ENCODE peak calls at places on chromosome 10, in four cellular contexts. H is pancreas, U is foreskin keratinocyte, Z is IMR-90. A is an unnamed sample. For H3K4me1, the result is how much of the 10 kb centered on the place peaks cover.

GRCh38 chr10:79112898-79113431 is 44.2 kb downstream of the ZMIZ1 start:
- DNase-seq in H (no peak), U (peak), Z (peak), A (no peak)

GRCh38 chr10:92574545-92575377 is 868 bp upstream of the IDE start:
- DNase-seq in H (no peak), U (peak), Z (peak), A (no peak)

GRCh38 chr10:124990671-124991625 is 49.0 kb downstream of the ZRANB1 start:
- DNase-seq in H (no peak), U (no peak), Z (no peak), A (no peak)

GRCh38 chr10:97538401-97538800 is 34.2 kb upstream of the ANKRD2 start:
- DNase-seq in H (no peak), U (no peak), Z (peak), A (no peak)

GRCh38 chr10:72297281-72297967 is 23.7 kb downstream of the DDIT4 start:
- DNase-seq in H (no peak), U (peak), Z (peak), A (peak)

GRCh38 chr10:72303424-72304128 is 29.9 kb downstream of the DDIT4 start:
- DNase-seq in H (no peak), U (no peak), Z (no peak), A (no peak)

GRCh38 chr10:120553911-120554310 is 96.9 kb downstream of the PLPP4 start:
- DNase-seq in H (no peak), U (no peak), Z (no peak), A (no peak)

GRCh38 chr10:3698312-3698711 is 86.7 kb downstream of the KLF6 start:
- DNase-seq in H (no peak), U (no peak), Z (no peak), A (no peak)

GRCh38 chr10:73388228-73388627 is 25.6 kb downstream of the ANXA7 start:
- DNase-seq in H (no peak), U (no peak), Z (no peak), A (no peak)

GRCh38 chr10:98248018-98248417 is 20.0 kb downstream of the LOXL4 start:
- DNase-seq in H (no peak), U (no peak), Z (no peak), A (no peak)

GRCh38 chr10:1380075-1380793 is 324.0 kb downstream of the WDR37 start:
- DNase-seq in H (no peak), U (no peak), Z (no peak), A (peak)

GRCh38 chr10:28800144-28800543 is 122.8 kb downstream of the BAMBI start:
- DNase-seq in H (no peak), U (no peak), Z (peak), A (no peak)

GRCh38 chr10:6337382-6337781 is 134.7 kb downstream of the PFKFB3 start:
- DNase-seq in H (no peak), U (no peak), Z (no peak), A (no peak)

GRCh38 chr10:17737021-17737965 is 14.7 kb upstream of the TMEM236 start:
- DNase-seq in H (no peak), U (peak), Z (peak), A (no peak)

GRCh38 chr10:77291596-77292505 is 345.8 kb downstream of the KCNMA1 start:
- DNase-seq in H (no peak), U (peak), Z (peak), A (no peak)

GRCh38 chr10:108789911-108790310 is 1133.4 kb downstream of the XPNPEP1 start:
- DNase-seq in H (no peak), U (peak), Z (peak), A (no peak)

GRCh38 chr10:93819520-93819919 is 61.8 kb downstream of the LGI1 start:
- DNase-seq in H (no peak), U (no peak), Z (no peak), A (no peak)

GRCh38 chr10:107687702-107688101 is 523.2 kb upstream of the SORCS1 start:
- DNase-seq in H (no peak), U (peak), Z (no peak), A (no peak)

GRCh38 chr10:104197364-104197763 is 34.8 kb downstream of the CFAP43 start:
- DNase-seq in H (no peak), U (peak), Z (no peak), A (no peak)

GRCh38 chr10:80945267-80945880 is 407.7 kb downstream of the SH2D4B start:
- DNase-seq in H (no peak), U (peak), Z (no peak), A (no peak)

GRCh38 chr10:6625428-6625827 is 45.4 kb upstream of the PRKCQ start:
- DNase-seq in H (no peak), U (no peak), Z (no peak), A (no peak)

GRCh38 chr10:103192089-103192450 is 1.0 kb downstream of the NT5C2 start:
- DNase-seq in H (no peak), U (no peak), Z (no peak), A (no peak)

GRCh38 chr10:91575044-91575610 is 57.7 kb downstream of the PPP1R3C start:
- DNase-seq in H (no peak), U (no peak), Z (no peak), A (no peak)

GRCh38 chr10:103139803-103140202 is 53.3 kb downstream of the NT5C2 start:
- DNase-seq in H (no peak), U (no peak), Z (no peak), A (no peak)

GRCh38 chr10:110459600-110459999 is 38.1 kb upstream of the DUSP5 start:
- DNase-seq in H (no peak), U (no peak), Z (no peak), A (no peak)

GRCh38 chr10:96587255-96588059 is 645 bp upstream of the TM9SF3 start:
- DNase-seq in H (no peak), U (peak), Z (peak), A (peak)

GRCh38 chr10:22606164-22606614 is 108.2 kb downstream of the PIP4K2A start:
- DNase-seq in H (no peak), U (no peak), Z (peak), A (no peak)

GRCh38 chr10:120978589-120979252 is 127.6 kb downstream of the WDR11 start:
- DNase-seq in H (no peak), U (peak), Z (peak), A (peak)

GRCh38 chr10:44928462-44928861 is 17.3 kb downstream of the TMEM72 start:
- DNase-seq in H (no peak), U (no peak), Z (no peak), A (no peak)

GRCh38 chr10:7819126-7819470 is 793 bp downstream of the TAF3 start:
- DNase-seq in H (peak), U (peak), Z (peak), A (peak)

DNA sequence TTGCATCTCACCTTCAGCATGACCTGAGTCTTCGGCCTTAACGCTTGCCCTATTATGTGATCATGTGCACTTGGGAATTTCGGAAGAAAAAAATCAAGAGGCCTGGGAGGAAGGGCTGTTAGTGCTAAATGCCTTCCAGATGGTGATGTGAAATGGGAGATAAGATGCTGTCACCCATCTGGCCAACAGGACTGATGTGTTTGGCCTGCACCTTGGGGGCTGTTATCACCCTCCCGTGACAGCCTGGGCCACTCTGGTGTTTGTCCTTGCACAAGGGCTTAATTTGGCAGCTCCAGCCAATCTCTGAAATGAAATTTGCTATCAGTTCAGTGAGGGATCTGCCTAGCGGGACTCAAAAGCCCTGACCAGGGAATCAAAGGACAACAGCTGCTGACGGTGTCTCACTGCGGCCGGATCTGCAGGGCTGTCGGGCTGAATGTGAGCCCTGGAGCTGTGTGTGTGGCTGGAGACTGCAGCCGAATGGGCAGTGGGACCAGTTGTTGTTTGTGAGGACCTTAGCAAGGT is 131.4 kb upstream of the BTBD16 start:
- DNase-seq in H (no peak), U (no peak), Z (no peak), A (no peak)
- H3K4me1 ChIP-seq in H (under half), U (under half), Z (under half), A (under half)

DNA sequence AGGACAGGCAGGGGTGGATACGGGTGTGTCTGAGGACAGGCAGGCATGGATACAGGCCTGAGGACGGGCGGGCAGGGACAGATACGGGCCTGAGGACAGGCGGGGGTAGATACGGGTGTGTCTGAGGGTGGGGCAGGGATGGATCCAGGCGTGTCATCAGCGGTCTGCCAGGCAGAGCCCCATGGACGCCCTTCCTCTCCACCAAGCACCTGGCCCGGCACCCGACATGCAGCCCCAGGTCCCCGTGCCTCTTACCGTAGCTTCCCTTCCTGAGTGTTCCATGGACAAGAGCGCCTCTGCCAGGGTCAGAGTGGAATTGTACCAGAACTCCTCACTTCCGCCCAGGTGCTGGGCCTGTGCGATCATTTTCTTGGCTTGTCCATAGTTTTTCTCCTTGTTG is 74.6 kb upstream of the NKX6-2 start:
- DNase-seq in H (peak), U (no peak), Z (no peak), A (no peak)
- TF ChIP-seq CTCF in H (no peak), U (no peak), Z (no peak), A (no peak)

GRCh38 chr10:119289227-119289925 is 82.0 kb downstream of the GRK5 start:
- DNase-seq in H (peak), U (no peak), Z (no peak), A (no peak)

GRCh38 chr10:119291223-119291900 is 84.0 kb downstream of the GRK5 start:
- DNase-seq in H (peak), U (no peak), Z (no peak), A (no peak)

GRCh38 chr10:119288574-119289001 is 81.2 kb downstream of the GRK5 start:
- DNase-seq in H (no peak), U (no peak), Z (no peak), A (no peak)

GRCh38 chr10:119292968-119293367 is 85.6 kb downstream of the GRK5 start:
- DNase-seq in H (no peak), U (no peak), Z (no peak), A (no peak)

GRCh38 chr10:119290301-119291036 is 83.1 kb downstream of the GRK5 start:
- DNase-seq in H (peak), U (no peak), Z (no peak), A (no peak)
- H3K4me1 ChIP-seq in H (under half), U (under half), Z (under half), A (under half)

DNA sequence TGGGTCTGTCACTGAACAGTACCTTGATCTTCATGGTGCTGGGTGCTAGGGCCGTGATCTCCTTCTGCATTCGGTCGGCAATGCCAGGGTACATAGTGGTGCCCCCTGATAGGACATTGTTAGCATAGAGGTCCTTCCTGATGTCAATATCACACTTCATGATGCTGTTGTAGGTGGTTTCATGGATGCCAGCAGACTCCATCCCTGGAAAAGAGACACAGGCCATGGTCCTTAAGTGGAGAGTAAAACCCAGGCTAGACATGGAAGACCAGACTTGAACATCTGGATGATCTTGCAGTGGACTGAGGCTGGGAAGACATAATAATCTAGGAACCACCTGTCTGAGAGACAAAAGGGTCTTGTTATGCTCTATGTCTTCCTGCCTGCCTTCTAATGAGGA is 14.5 kb downstream of the ACTA2 start:
- DNase-seq in H (no peak), U (no peak), Z (no peak), A (no peak)
- TF ChIP-seq CTCF in H (no peak), U (no peak), Z (no peak), A (no peak)